ENCODE peak calls at places on chromosomes 12 and 14, in five cellular contexts. One of them, this sample, is unnamed.

GRCh38 chr12:106760184-106760531 is 14.3 kb upstream of the RIC8B start:
- DNase-seq in colonic mucosa: no peak
- DNase-seq in stomach: no peak
- DNase-seq in tibial artery: no peak
- DNase-seq in cardiac muscle cell: peak; percentile 47
- DNase-seq in this sample: peak; percentile 66

GRCh38 chr14:71117839-71118743 is 210.8 kb downstream of the PCNX1 start:
- DNase-seq in cardiac muscle cell: peak; percentile 5
- DNase-seq in tibial artery: no peak
- DNase-seq in stomach: no peak
- DNase-seq in colonic mucosa: peak; percentile 57
- DNase-seq in this sample: no peak

GRCh38 chr14:70702154-70702553 is 60.4 kb downstream of the TTC9 start:
- DNase-seq in cardiac muscle cell: no peak
- DNase-seq in tibial artery: no peak
- DNase-seq in stomach: no peak
- DNase-seq in colonic mucosa: no peak
- DNase-seq in this sample: no peak

GRCh38 chr12:30420561-30420960 is 275.1 kb downstream of the IPO8 start:
- DNase-seq in colonic mucosa: no peak
- DNase-seq in cardiac muscle cell: no peak
- DNase-seq in tibial artery: no peak
- DNase-seq in stomach: no peak
- DNase-seq in this sample: no peak

GRCh38 chr14:92555440-92556111 is 42.0 kb downstream of the RIN3 start:
- DNase-seq in colonic mucosa: no peak
- DNase-seq in stomach: no peak
- DNase-seq in tibial artery: no peak
- DNase-seq in cardiac muscle cell: no peak
- DNase-seq in this sample: no peak

GRCh38 chr14:74941676-74942097 is 13.7 kb downstream of the PGF start:
- DNase-seq in colonic mucosa: no peak
- DNase-seq in tibial artery: peak; percentile 94
- DNase-seq in cardiac muscle cell: no peak
- DNase-seq in stomach: no peak
- DNase-seq in this sample: peak; percentile 73

GRCh38 chr12:44245932-44246331 is 410.1 kb downstream of the TMEM117 start:
- DNase-seq in stomach: no peak
- DNase-seq in tibial artery: no peak
- DNase-seq in cardiac muscle cell: no peak
- DNase-seq in colonic mucosa: no peak
- DNase-seq in this sample: no peak

GRCh38 chr14:90698379-90698869 is 117.8 kb downstream of the TTC7B start:
- DNase-seq in tibial artery: peak; percentile 87
- DNase-seq in colonic mucosa: no peak
- DNase-seq in stomach: no peak
- DNase-seq in cardiac muscle cell: no peak
- DNase-seq in this sample: no peak

GRCh38 chr12:109153711-109154434 is 37.5 kb downstream of the ACACB start:
- DNase-seq in stomach: peak; percentile 24
- DNase-seq in cardiac muscle cell: peak; percentile 17
- DNase-seq in tibial artery: no peak
- DNase-seq in colonic mucosa: peak; percentile 29
- DNase-seq in this sample: no peak

GRCh38 chr12:125185740-125186470 is 120.7 kb downstream of the AACS start:
- DNase-seq in colonic mucosa: peak; percentile 86
- DNase-seq in cardiac muscle cell: peak; percentile 92
- DNase-seq in stomach: peak; percentile 78
- DNase-seq in tibial artery: peak; percentile 74
- DNase-seq in this sample: peak; percentile 71

GRCh38 chr12:98532687-98533304 is 17.4 kb downstream of the TMPO start:
- DNase-seq in cardiac muscle cell: peak; percentile 46
- DNase-seq in stomach: no peak
- DNase-seq in colonic mucosa: no peak
- DNase-seq in tibial artery: no peak
- DNase-seq in this sample: no peak

GRCh38 chr14:64992328-64992885 is 5.7 kb downstream of the FNTB start:
- DNase-seq in colonic mucosa: no peak
- DNase-seq in cardiac muscle cell: no peak
- DNase-seq in stomach: no peak
- DNase-seq in tibial artery: no peak
- DNase-seq in this sample: no peak

GRCh38 chr14:64541971-64542838 is 1.7 kb downstream of the HSPA2 start:
- DNase-seq in cardiac muscle cell: no peak
- DNase-seq in colonic mucosa: no peak
- DNase-seq in tibial artery: no peak
- DNase-seq in stomach: no peak
- DNase-seq in this sample: no peak

GRCh38 chr12:76255281-76255680 is 92.9 kb downstream of the BBS10 start:
- DNase-seq in colonic mucosa: no peak
- DNase-seq in stomach: no peak
- DNase-seq in tibial artery: no peak
- DNase-seq in cardiac muscle cell: no peak
- DNase-seq in this sample: no peak

GRCh38 chr12:56315256-56315625 is 547 bp downstream of the CNPY2 start:
- DNase-seq in colonic mucosa: peak; percentile 31
- DNase-seq in stomach: no peak
- DNase-seq in tibial artery: no peak
- DNase-seq in cardiac muscle cell: no peak
- DNase-seq in this sample: no peak

GRCh38 chr12:109729837-109730200 is 16.2 kb downstream of the FAM222A start:
- DNase-seq in stomach: no peak
- DNase-seq in cardiac muscle cell: no peak
- DNase-seq in tibial artery: peak; percentile 44
- DNase-seq in colonic mucosa: no peak
- DNase-seq in this sample: peak; percentile 16

GRCh38 chr14:103561381-103562134 is 899 bp downstream of the BAG5 start:
- DNase-seq in tibial artery: no peak
- DNase-seq in colonic mucosa: no peak
- DNase-seq in stomach: no peak
- DNase-seq in cardiac muscle cell: peak; percentile 61
- DNase-seq in this sample: peak; percentile 23

GRCh38 chr14:92456215-92457017 is 57.2 kb upstream of the RIN3 start:
- DNase-seq in colonic mucosa: peak; percentile 41
- DNase-seq in cardiac muscle cell: peak; percentile 83
- DNase-seq in tibial artery: no peak
- DNase-seq in stomach: peak; percentile 31
- DNase-seq in this sample: no peak

GRCh38 chr14:50773632-50774541 is 57.1 kb downstream of the NIN start:
- DNase-seq in tibial artery: no peak
- DNase-seq in colonic mucosa: peak; percentile 41
- DNase-seq in cardiac muscle cell: peak; percentile 59
- DNase-seq in stomach: peak; percentile 69
- DNase-seq in this sample: no peak

GRCh38 chr14:21070610-21071224 is 613 bp downstream of the ARHGEF40 start:
- DNase-seq in cardiac muscle cell: peak; percentile 75
- DNase-seq in stomach: no peak
- DNase-seq in colonic mucosa: peak; percentile 82
- DNase-seq in tibial artery: peak; percentile 79
- DNase-seq in this sample: peak; percentile 68

GRCh38 chr12:53543539-53543938 is 36.3 kb upstream of the NPFF start:
- DNase-seq in colonic mucosa: peak; percentile 54
- DNase-seq in tibial artery: peak; percentile 76
- DNase-seq in cardiac muscle cell: peak; percentile 70
- DNase-seq in stomach: peak; percentile 48
- DNase-seq in this sample: peak; percentile 71

GRCh38 chr14:68016243-68016914 is 196.8 kb downstream of the RAD51B start:
- DNase-seq in stomach: no peak
- DNase-seq in tibial artery: no peak
- DNase-seq in colonic mucosa: no peak
- DNase-seq in cardiac muscle cell: no peak
- DNase-seq in this sample: no peak

GRCh38 chr14:75476274-75476995 is 45.8 kb upstream of the BATF start:
- DNase-seq in stomach: peak; percentile 17
- DNase-seq in tibial artery: peak; percentile 24
- DNase-seq in cardiac muscle cell: peak; percentile 23
- DNase-seq in colonic mucosa: no peak
- DNase-seq in this sample: no peak

GRCh38 chr12:113299619-113300237 is 35.2 kb downstream of the SLC8B1 start:
- DNase-seq in stomach: peak; percentile 32
- DNase-seq in colonic mucosa: peak; percentile 33
- DNase-seq in tibial artery: peak; percentile 90
- DNase-seq in cardiac muscle cell: peak; percentile 24
- DNase-seq in this sample: no peak

GRCh38 chr12:75908961-75909699 is 122.4 kb downstream of the PHLDA1 start:
- DNase-seq in colonic mucosa: peak; percentile 52
- DNase-seq in tibial artery: peak; percentile 71
- DNase-seq in cardiac muscle cell: no peak
- DNase-seq in stomach: peak; percentile 85
- DNase-seq in this sample: no peak

GRCh38 chr12:58844161-58844560 is 76.1 kb downstream of the LRIG3 start:
- DNase-seq in tibial artery: no peak
- DNase-seq in colonic mucosa: no peak
- DNase-seq in stomach: no peak
- DNase-seq in cardiac muscle cell: no peak
- DNase-seq in this sample: no peak

GRCh38 chr12:89087876-89088275 is 264.4 kb downstream of the DUSP6 start:
- DNase-seq in stomach: no peak
- DNase-seq in cardiac muscle cell: peak; percentile 15
- DNase-seq in tibial artery: no peak
- DNase-seq in colonic mucosa: no peak
- DNase-seq in this sample: no peak

GRCh38 chr12:92593734-92594402 is 108.9 kb upstream of the PLEKHG7 start:
- DNase-seq in cardiac muscle cell: no peak
- DNase-seq in colonic mucosa: peak; percentile 19
- DNase-seq in stomach: peak; percentile 29
- DNase-seq in tibial artery: peak; percentile 75
- DNase-seq in this sample: peak; percentile 83

GRCh38 chr12:75662501-75663159 is 151.2 kb upstream of the KRR1 start:
- DNase-seq in colonic mucosa: no peak
- DNase-seq in tibial artery: no peak
- DNase-seq in stomach: no peak
- DNase-seq in cardiac muscle cell: no peak
- DNase-seq in this sample: no peak

GRCh38 chr12:108173892-108174291 is 44.8 kb downstream of the WSCD2 start:
- DNase-seq in colonic mucosa: no peak
- DNase-seq in tibial artery: no peak
- DNase-seq in cardiac muscle cell: no peak
- DNase-seq in stomach: no peak
- DNase-seq in this sample: no peak

GRCh38 chr14:23146423-23146910 is 27.4 kb upstream of the CEBPE start:
- DNase-seq in colonic mucosa: no peak
- DNase-seq in cardiac muscle cell: no peak
- DNase-seq in tibial artery: no peak
- DNase-seq in stomach: no peak
- DNase-seq in this sample: no peak

GRCh38 chr14:93430319-93430801 is 379 bp upstream of the UNC79 start:
- DNase-seq in stomach: no peak
- DNase-seq in colonic mucosa: no peak
- DNase-seq in cardiac muscle cell: peak; percentile 75
- DNase-seq in tibial artery: no peak
- DNase-seq in this sample: no peak

GRCh38 chr12:75660107-75660530 is 148.7 kb upstream of the KRR1 start:
- DNase-seq in colonic mucosa: no peak
- DNase-seq in cardiac muscle cell: no peak
- DNase-seq in tibial artery: no peak
- DNase-seq in stomach: no peak
- DNase-seq in this sample: no peak

DNA sequence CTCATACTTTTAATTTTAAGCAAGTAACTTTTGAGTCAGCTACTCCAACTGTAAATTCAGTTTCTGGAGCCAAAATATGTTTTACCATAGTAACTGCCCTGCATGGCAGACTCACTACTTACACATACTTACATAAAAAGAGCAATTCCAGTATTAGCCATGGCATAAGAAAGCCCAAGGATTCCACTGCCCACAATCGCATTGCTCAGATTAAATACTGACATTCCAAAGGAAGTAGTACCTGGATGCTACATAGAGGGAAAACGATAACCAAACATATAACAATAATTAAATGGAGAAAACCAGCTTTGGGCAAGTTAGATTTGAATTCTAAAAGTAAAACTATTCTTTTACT is 2.2 kb downstream of the SLC38A2 start:
- DNase-seq in colonic mucosa: no peak
- DNase-seq in stomach: no peak
- DNase-seq in tibial artery: no peak
- DNase-seq in cardiac muscle cell: no peak
- DNase-seq in this sample: no peak
- H3K27ac ChIP-seq in colonic mucosa: peak overlapping the region; percentile 97
- H3K27ac ChIP-seq in stomach: peak overlapping the region; percentile 100
- H3K27ac ChIP-seq in tibial artery: peak overlapping the region; percentile 96
- H3K27ac ChIP-seq in cardiac muscle cell: no peak overlapping the region
- H3K27ac ChIP-seq in this sample: peak overlapping the region; percentile 98

GRCh38 chr14:102256691-102257090 is 48.3 kb downstream of the MOK start:
- DNase-seq in colonic mucosa: no peak
- DNase-seq in stomach: no peak
- DNase-seq in cardiac muscle cell: no peak
- DNase-seq in tibial artery: no peak
- DNase-seq in this sample: no peak
- H3K27ac ChIP-seq in colonic mucosa: no peak overlapping the region
- H3K27ac ChIP-seq in stomach: no peak overlapping the region
- H3K27ac ChIP-seq in cardiac muscle cell: no peak overlapping the region
- H3K27ac ChIP-seq in tibial artery: no peak overlapping the region
- H3K27ac ChIP-seq in this sample: no peak overlapping the region

GRCh38 chr14:54462048-54462447 is 20.9 kb upstream of the CNIH1 start:
- DNase-seq in stomach: no peak
- DNase-seq in colonic mucosa: no peak
- DNase-seq in cardiac muscle cell: no peak
- DNase-seq in tibial artery: no peak
- DNase-seq in this sample: no peak
- H3K27ac ChIP-seq in stomach: no peak overlapping the region
- H3K27ac ChIP-seq in colonic mucosa: no peak overlapping the region
- H3K27ac ChIP-seq in cardiac muscle cell: no peak overlapping the region
- H3K27ac ChIP-seq in tibial artery: no peak overlapping the region
- H3K27ac ChIP-seq in this sample: no peak overlapping the region

GRCh38 chr12:15752780-15753179 is 36.4 kb downstream of the EPS8 start:
- DNase-seq in tibial artery: no peak
- DNase-seq in stomach: no peak
- DNase-seq in cardiac muscle cell: no peak
- DNase-seq in colonic mucosa: no peak
- DNase-seq in this sample: no peak

GRCh38 chr12:15757553-15758255 is 31.5 kb downstream of the EPS8 start:
- DNase-seq in tibial artery: no peak
- DNase-seq in cardiac muscle cell: no peak
- DNase-seq in colonic mucosa: no peak
- DNase-seq in stomach: peak; percentile 29
- DNase-seq in this sample: no peak

GRCh38 chr12:15756822-15757221 is 32.4 kb downstream of the EPS8 start:
- DNase-seq in tibial artery: no peak
- DNase-seq in colonic mucosa: no peak
- DNase-seq in stomach: no peak
- DNase-seq in cardiac muscle cell: no peak
- DNase-seq in this sample: no peak

GRCh38 chr12:15751741-15752140 is 37.4 kb downstream of the EPS8 start:
- DNase-seq in colonic mucosa: no peak
- DNase-seq in cardiac muscle cell: no peak
- DNase-seq in stomach: no peak
- DNase-seq in tibial artery: no peak
- DNase-seq in this sample: no peak

GRCh38 chr12:15754233-15754632 is 35.0 kb downstream of the EPS8 start:
- DNase-seq in stomach: no peak
- DNase-seq in cardiac muscle cell: no peak
- DNase-seq in colonic mucosa: no peak
- DNase-seq in tibial artery: no peak
- DNase-seq in this sample: no peak
- H3K27ac ChIP-seq in stomach: no peak overlapping the region
- H3K27ac ChIP-seq in cardiac muscle cell: no peak overlapping the region
- H3K27ac ChIP-seq in colonic mucosa: no peak overlapping the region
- H3K27ac ChIP-seq in tibial artery: peak overlapping the region; percentile 3
- H3K27ac ChIP-seq in this sample: no peak overlapping the region